ENCODE peak calls at places on chromosomes 16 and 17, in nine cellular contexts. P is AG09309, R is ACHN, S is H7, V is C1 segment of cervical spinal cord, M is bronchial epithelial cell, X is ascending aorta, N is endothelial cell, E is HCEC 1CT. L is an unnamed sample.

GRCh38 chr17:61837175-61838051 is 25.9 kb downstream of the BRIP1 start:
- DNase-seq in P (peak), R (peak), S (peak), V (no peak), M (peak), X (no peak), N (peak), E (peak), L (peak)

GRCh38 chr16:30565526-30565925 is 6.0 kb downstream of the ZNF688 start:
- DNase-seq in P (no peak), R (no peak), S (no peak), V (no peak), M (no peak), X (no peak), N (no peak), E (no peak), L (no peak)

GRCh38 chr16:85382717-85383118 is 230.4 kb upstream of the GSE1 start:
- DNase-seq in P (no peak), R (no peak), S (no peak), V (no peak), M (no peak), X (no peak), N (no peak), E (no peak), L (no peak)

GRCh38 chr17:47778184-47778635 is 43.4 kb downstream of the OSBPL7 start:
- DNase-seq in P (no peak), R (no peak), S (peak), V (no peak), M (no peak), X (no peak), N (no peak), E (no peak), L (no peak)

GRCh38 chr17:44360826-44361225 is 2.8 kb downstream of the FAM171A2 start:
- DNase-seq in P (no peak), R (no peak), S (peak), V (no peak), M (no peak), X (no peak), N (no peak), E (peak), L (no peak)

GRCh38 chr17:27504188-27504995 is 48.1 kb downstream of the KSR1 start:
- DNase-seq in P (no peak), R (no peak), S (no peak), V (no peak), M (no peak), X (no peak), N (no peak), E (no peak), L (no peak)

GRCh38 chr17:82333279-82334171 is at the start of gene SECTM1:
- DNase-seq in P (no peak), R (peak), S (peak), V (no peak), M (no peak), X (no peak), N (no peak), E (peak), L (no peak)

GRCh38 chr17:8846768-8847211 is 20.7 kb downstream of the PIK3R6 start:
- DNase-seq in P (no peak), R (peak), S (peak), V (no peak), M (peak), X (peak), N (no peak), E (no peak), L (peak)

GRCh38 chr17:12789976-12790805 is 893 bp downstream of the ARHGAP44 start:
- DNase-seq in P (no peak), R (no peak), S (peak), V (no peak), M (peak), X (no peak), N (peak), E (no peak), L (no peak)

GRCh38 chr17:45043268-45043681 is 8.2 kb downstream of the DCAKD start:
- DNase-seq in P (no peak), R (no peak), S (no peak), V (no peak), M (peak), X (no peak), N (no peak), E (no peak), L (no peak)

GRCh38 chr16:84045818-84046470 is 3.3 kb upstream of the SLC38A8 start:
- DNase-seq in P (no peak), R (no peak), S (no peak), V (no peak), M (no peak), X (no peak), N (no peak), E (no peak), L (no peak)

GRCh38 chr16:25366078-25366477 is 108.4 kb upstream of the ZKSCAN2 start:
- DNase-seq in P (no peak), R (no peak), S (peak), V (no peak), M (no peak), X (no peak), N (no peak), E (no peak), L (no peak)

GRCh38 chr17:17506893-17507464 is 10.8 kb upstream of the RASD1 start:
- DNase-seq in P (no peak), R (no peak), S (no peak), V (no peak), M (no peak), X (no peak), N (no peak), E (no peak), L (no peak)

GRCh38 chr17:17424552-17424951 is 52.2 kb upstream of the MED9 start:
- DNase-seq in P (no peak), R (no peak), S (no peak), V (no peak), M (no peak), X (no peak), N (no peak), E (no peak), L (no peak)

GRCh38 chr16:20167323-20167722 is 93.6 kb upstream of the GPR139 start:
- DNase-seq in P (no peak), R (no peak), S (no peak), V (no peak), M (no peak), X (no peak), N (no peak), E (no peak), L (no peak)

GRCh38 chr17:39666601-39667261 is 1.5 kb upstream of the PNMT start:
- DNase-seq in P (no peak), R (no peak), S (peak), V (no peak), M (no peak), X (peak), N (no peak), E (no peak), L (no peak)

GRCh38 chr17:29151567-29151966 is 28.6 kb downstream of the MYO18A start:
- DNase-seq in P (no peak), R (peak), S (no peak), V (peak), M (peak), X (no peak), N (no peak), E (peak), L (no peak)

GRCh38 chr17:63925615-63926014 is 6.5 kb downstream of the CD79B start:
- DNase-seq in P (no peak), R (no peak), S (peak), V (no peak), M (no peak), X (no peak), N (no peak), E (no peak), L (no peak)

GRCh38 chr16:61105544-61105943 is 930.7 kb downstream of the CDH8 start:
- DNase-seq in P (no peak), R (no peak), S (no peak), V (no peak), M (no peak), X (no peak), N (no peak), E (no peak), L (no peak)

GRCh38 chr17:43219001-43219400 is 7.3 kb downstream of the TMEM106A start:
- DNase-seq in P (no peak), R (no peak), S (no peak), V (no peak), M (no peak), X (peak), N (no peak), E (no peak), L (no peak)

GRCh38 chr17:28946239-28946638 is 5.1 kb downstream of the PHF12 start:
- DNase-seq in P (peak), R (no peak), S (no peak), V (no peak), M (no peak), X (no peak), N (no peak), E (no peak), L (peak)

GRCh38 chr17:69733171-69734014 is 318.9 kb downstream of the MAP2K6 start:
- DNase-seq in P (peak), R (peak), S (no peak), V (no peak), M (peak), X (peak), N (no peak), E (peak), L (peak)

GRCh38 chr17:55462711-55463110 is 41.1 kb upstream of the MMD start:
- DNase-seq in P (no peak), R (no peak), S (no peak), V (no peak), M (no peak), X (no peak), N (no peak), E (no peak), L (no peak)

GRCh38 chr17:50507871-50508572 is at the start of gene MYCBPAP:
- DNase-seq in P (no peak), R (no peak), S (peak), V (no peak), M (no peak), X (peak), N (peak), E (peak), L (no peak)

GRCh38 chr17:19304209-19304608 is 58.3 kb downstream of the B9D1 start:
- DNase-seq in P (no peak), R (peak), S (no peak), V (peak), M (peak), X (peak), N (peak), E (peak), L (no peak)

GRCh38 chr16:79605999-79606398 is 5.5 kb upstream of the MAF start:
- DNase-seq in P (no peak), R (no peak), S (peak), V (no peak), M (peak), X (no peak), N (no peak), E (no peak), L (no peak)

GRCh38 chr16:19084139-19084538 is 16.7 kb downstream of the COQ7 start:
- DNase-seq in P (no peak), R (no peak), S (no peak), V (no peak), M (no peak), X (no peak), N (no peak), E (no peak), L (no peak)

GRCh38 chr16:52677487-52677886 is 130.5 kb upstream of the TOX3 start:
- DNase-seq in P (no peak), R (no peak), S (no peak), V (no peak), M (peak), X (no peak), N (no peak), E (no peak), L (no peak)

GRCh38 chr16:27174007-27174406 is 29.3 kb upstream of the KDM8 start:
- DNase-seq in P (no peak), R (no peak), S (no peak), V (no peak), M (no peak), X (no peak), N (no peak), E (no peak), L (no peak)

GRCh38 chr17:31492880-31493655 is 101.6 kb downstream of the RAB11FIP4 start:
- DNase-seq in P (no peak), R (no peak), S (no peak), V (no peak), M (no peak), X (no peak), N (no peak), E (no peak), L (no peak)

GRCh38 chr17:16381496-16381820 is 567 bp downstream of the UBB start:
- DNase-seq in P (no peak), R (no peak), S (no peak), V (no peak), M (peak), X (no peak), N (no peak), E (peak), L (no peak)

L was measured in HS-5.